ENCODE peak calls at places on chromosomes 16 and 17, in nine cellular contexts. F is CD4-positive, alpha-beta memory T cell; H is kidney tubule cell; M is fibroblast of lung; U is AG08396; E is mesendoderm; K is CD4-positive, CD25-positive, alpha-beta regulatory T cell; O is GM04504; Q is Calu3. S is an unnamed sample.

GRCh38 chr16:21982108-21982507 is 18.8 kb downstream of the PDZD9 start:
- DNase-seq in M (no peak), H (no peak), F (no peak), K (no peak), E (no peak), Q (no peak), U (no peak), O (no peak), S (no peak)

GRCh38 chr17:34252138-34252889 is 2.8 kb upstream of the CCL2 start:
- DNase-seq in H (peak; percentile 98), Q (peak; percentile 38), E (peak; percentile 56), K (no peak), F (no peak), O (peak; percentile 84), M (peak; percentile 80), U (peak; percentile 81), S (peak; percentile 85)

GRCh38 chr17:44444735-44445105 is 55.3 kb upstream of the ITGA2B start:
- DNase-seq in M (peak; percentile 80), K (no peak), U (no peak), O (no peak), F (no peak), E (no peak), Q (no peak), H (peak; percentile 82), S (peak; percentile 73)

GRCh38 chr17:1201132-1201702 is 21.4 kb upstream of the ABR start:
- DNase-seq in K (no peak), U (no peak), O (no peak), M (no peak), Q (no peak), F (peak; percentile 60), H (no peak), E (no peak), S (no peak)

GRCh38 chr17:63631062-63631461 is 8.8 kb downstream of the MAP3K3 start:
- DNase-seq in F (no peak), E (no peak), O (no peak), K (no peak), H (no peak), U (no peak), Q (no peak), M (no peak), S (no peak)

GRCh38 chr17:27878776-27879562 is 14.2 kb downstream of the LYRM9 start:
- DNase-seq in Q (no peak), K (no peak), M (peak; percentile 9), U (no peak), O (no peak), H (no peak), F (peak; percentile 17), E (no peak), S (no peak)

GRCh38 chr16:9300252-9300651 is 208.8 kb downstream of the HAPSTR1 start:
- DNase-seq in H (no peak), K (no peak), O (no peak), U (no peak), F (no peak), Q (no peak), M (no peak), E (no peak), S (no peak)

GRCh38 chr17:49132699-49133364 is at the start of gene B4GALNT2:
- DNase-seq in O (no peak), F (no peak), U (peak; percentile 57), Q (peak; percentile 60), M (no peak), K (no peak), E (peak; percentile 33), H (peak; percentile 55), S (no peak)

GRCh38 chr16:51767564-51767963 is 616.5 kb upstream of the SALL1 start:
- DNase-seq in F (no peak), E (no peak), O (no peak), Q (no peak), K (no peak), H (no peak), M (no peak), U (no peak), S (no peak)

GRCh38 chr17:63834431-63835166 is 7.1 kb upstream of the FTSJ3 start:
- DNase-seq in U (peak; percentile 73), H (peak; percentile 88), E (peak; percentile 95), F (peak; percentile 64), K (peak; percentile 41), Q (peak; percentile 71), O (peak; percentile 60), M (peak; percentile 80), S (peak; percentile 85)

GRCh38 chr17:17724307-17724921 is 43.2 kb downstream of the RAI1 start:
- DNase-seq in F (no peak), Q (no peak), M (peak; percentile 49), U (peak; percentile 67), E (peak; percentile 92), K (no peak), O (no peak), H (no peak), S (peak; percentile 56)

GRCh38 chr17:74860999-74861553 is 1.4 kb upstream of the GRIN2C start:
- DNase-seq in H (no peak), E (no peak), M (no peak), U (no peak), F (no peak), K (no peak), O (no peak), Q (no peak), S (no peak)

GRCh38 chr17:29760279-29760721 is 137.6 kb upstream of the CORO6 start:
- DNase-seq in M (peak; percentile 34), F (peak; percentile 77), K (no peak), H (peak; percentile 61), U (peak; percentile 32), O (no peak), Q (no peak), E (peak; percentile 19), S (peak; percentile 58)

GRCh38 chr17:80029235-80029974 is 6.3 kb downstream of the TBC1D16 start:
- DNase-seq in F (no peak), U (peak; percentile 86), M (peak; percentile 95), O (peak; percentile 71), E (peak; percentile 60), K (no peak), Q (peak; percentile 29), H (peak; percentile 65), S (peak; percentile 75)

GRCh38 chr16:22898874-22899348 is 84.9 kb downstream of the HS3ST2 start:
- DNase-seq in M (peak; percentile 65), U (peak; percentile 48), F (no peak), E (peak; percentile 93), Q (peak; percentile 86), O (peak; percentile 26), K (peak; percentile 3), H (peak; percentile 86), S (peak; percentile 56)

GRCh38 chr16:89729863-89730574 is 8.7 kb downstream of the ZNF276 start:
- DNase-seq in O (no peak), M (no peak), Q (no peak), F (no peak), K (no peak), H (no peak), E (no peak), U (no peak), S (no peak)

GRCh38 chr16:27460213-27460612 is 58.2 kb downstream of the IL21R start:
- DNase-seq in U (no peak), K (no peak), Q (no peak), E (no peak), O (no peak), M (no peak), F (no peak), H (no peak), S (no peak)

GRCh38 chr16:51648521-51648920 is 497.5 kb upstream of the SALL1 start:
- DNase-seq in H (peak; percentile 41), U (no peak), E (no peak), M (no peak), Q (no peak), F (no peak), O (peak; percentile 71), K (no peak), S (peak; percentile 64)

GRCh38 chr17:61519754-61520440 is 67.7 kb downstream of the TBX4 start:
- DNase-seq in M (no peak), U (no peak), H (no peak), Q (no peak), E (no peak), F (no peak), O (no peak), K (no peak), S (no peak)

GRCh38 chr17:1252203-1252608 is 18.0 kb upstream of the BHLHA9 start:
- DNase-seq in E (peak; percentile 26), Q (no peak), H (no peak), F (no peak), M (no peak), U (no peak), O (no peak), K (no peak), S (no peak)

S was measured in astrocyte of the spinal cord.